ENCODE peak calls at places on chromosomes 7 and 10, in ten cellular contexts. One of them, this sample, is unnamed.

GRCh38 chr10:33337335-33337854 is 2.9 kb upstream of the NRP1 start:
- DNase-seq in ELR: peak
- DNase-seq in NCI-H1930: no peak
- DNase-seq in occipital lobe: no peak
- DNase-seq in putamen: no peak
- DNase-seq in central memory CD4-positive, alpha-beta T cell: no peak
- DNase-seq in activated CD8-positive, alpha-beta memory T cell treated with anti-CD3 and anti-CD28 coated beads for 4 hours: no peak
- DNase-seq in AG09319: no peak
- DNase-seq in NCI-H1694: peak
- DNase-seq in NCI-H1092: no peak
- DNase-seq in this sample: no peak

GRCh38 chr7:100342761-100343160 is 15.2 kb upstream of the PILRB start:
- DNase-seq in NCI-H1930: no peak
- DNase-seq in activated CD8-positive, alpha-beta memory T cell treated with anti-CD3 and anti-CD28 coated beads for 4 hours: no peak
- DNase-seq in NCI-H1694: no peak
- DNase-seq in central memory CD4-positive, alpha-beta T cell: no peak
- DNase-seq in NCI-H1092: no peak
- DNase-seq in ELR: no peak
- DNase-seq in AG09319: no peak
- DNase-seq in occipital lobe: no peak
- DNase-seq in putamen: no peak
- DNase-seq in this sample: no peak

GRCh38 chr7:4343272-4344000 is 338.7 kb upstream of the FOXK1 start:
- DNase-seq in ELR: no peak
- DNase-seq in occipital lobe: no peak
- DNase-seq in putamen: no peak
- DNase-seq in NCI-H1694: no peak
- DNase-seq in AG09319: no peak
- DNase-seq in NCI-H1930: no peak
- DNase-seq in activated CD8-positive, alpha-beta memory T cell treated with anti-CD3 and anti-CD28 coated beads for 4 hours: no peak
- DNase-seq in NCI-H1092: no peak
- DNase-seq in central memory CD4-positive, alpha-beta T cell: no peak
- DNase-seq in this sample: no peak

GRCh38 chr10:112919721-112920120 is 30.3 kb upstream of the TCF7L2 start:
- DNase-seq in NCI-H1092: no peak
- DNase-seq in central memory CD4-positive, alpha-beta T cell: no peak
- DNase-seq in putamen: no peak
- DNase-seq in NCI-H1694: no peak
- DNase-seq in occipital lobe: no peak
- DNase-seq in NCI-H1930: no peak
- DNase-seq in ELR: peak
- DNase-seq in AG09319: peak
- DNase-seq in activated CD8-positive, alpha-beta memory T cell treated with anti-CD3 and anti-CD28 coated beads for 4 hours: no peak
- DNase-seq in this sample: no peak

GRCh38 chr7:155918720-155919399 is 106.6 kb upstream of the SHH start:
- DNase-seq in NCI-H1092: no peak
- DNase-seq in putamen: no peak
- DNase-seq in AG09319: no peak
- DNase-seq in central memory CD4-positive, alpha-beta T cell: no peak
- DNase-seq in NCI-H1930: no peak
- DNase-seq in activated CD8-positive, alpha-beta memory T cell treated with anti-CD3 and anti-CD28 coated beads for 4 hours: no peak
- DNase-seq in NCI-H1694: no peak
- DNase-seq in ELR: peak
- DNase-seq in occipital lobe: no peak
- DNase-seq in this sample: no peak

GRCh38 chr7:101558742-101559325 is 70.3 kb downstream of the MYL10 start:
- DNase-seq in putamen: no peak
- DNase-seq in activated CD8-positive, alpha-beta memory T cell treated with anti-CD3 and anti-CD28 coated beads for 4 hours: no peak
- DNase-seq in NCI-H1930: no peak
- DNase-seq in NCI-H1092: no peak
- DNase-seq in NCI-H1694: no peak
- DNase-seq in occipital lobe: no peak
- DNase-seq in AG09319: no peak
- DNase-seq in ELR: no peak
- DNase-seq in central memory CD4-positive, alpha-beta T cell: no peak
- DNase-seq in this sample: no peak

GRCh38 chr10:133225707-133226191 is 4.3 kb upstream of the UTF1 start:
- DNase-seq in putamen: peak
- DNase-seq in NCI-H1694: no peak
- DNase-seq in NCI-H1092: no peak
- DNase-seq in AG09319: no peak
- DNase-seq in central memory CD4-positive, alpha-beta T cell: no peak
- DNase-seq in ELR: no peak
- DNase-seq in occipital lobe: no peak
- DNase-seq in NCI-H1930: no peak
- DNase-seq in activated CD8-positive, alpha-beta memory T cell treated with anti-CD3 and anti-CD28 coated beads for 4 hours: no peak
- DNase-seq in this sample: no peak

GRCh38 chr10:132390455-132391371 is 6.3 kb upstream of the PWWP2B start:
- DNase-seq in putamen: no peak
- DNase-seq in ELR: no peak
- DNase-seq in AG09319: no peak
- DNase-seq in NCI-H1694: no peak
- DNase-seq in occipital lobe: no peak
- DNase-seq in activated CD8-positive, alpha-beta memory T cell treated with anti-CD3 and anti-CD28 coated beads for 4 hours: no peak
- DNase-seq in NCI-H1092: no peak
- DNase-seq in NCI-H1930: no peak
- DNase-seq in central memory CD4-positive, alpha-beta T cell: no peak
- DNase-seq in this sample: no peak

GRCh38 chr7:37824987-37825509 is 23.3 kb upstream of the NME8 start:
- DNase-seq in occipital lobe: no peak
- DNase-seq in central memory CD4-positive, alpha-beta T cell: no peak
- DNase-seq in NCI-H1930: no peak
- DNase-seq in NCI-H1694: no peak
- DNase-seq in AG09319: no peak
- DNase-seq in NCI-H1092: no peak
- DNase-seq in activated CD8-positive, alpha-beta memory T cell treated with anti-CD3 and anti-CD28 coated beads for 4 hours: no peak
- DNase-seq in putamen: no peak
- DNase-seq in ELR: no peak
- DNase-seq in this sample: no peak

GRCh38 chr10:35017608-35018007 is 72.5 kb downstream of the CUL2 start:
- DNase-seq in NCI-H1694: no peak
- DNase-seq in activated CD8-positive, alpha-beta memory T cell treated with anti-CD3 and anti-CD28 coated beads for 4 hours: no peak
- DNase-seq in putamen: no peak
- DNase-seq in NCI-H1930: no peak
- DNase-seq in AG09319: no peak
- DNase-seq in occipital lobe: no peak
- DNase-seq in central memory CD4-positive, alpha-beta T cell: no peak
- DNase-seq in NCI-H1092: no peak
- DNase-seq in ELR: no peak
- DNase-seq in this sample: no peak

GRCh38 chr7:23273141-23273599 is 26.0 kb upstream of the MALSU1 start:
- DNase-seq in occipital lobe: peak
- DNase-seq in ELR: peak
- DNase-seq in activated CD8-positive, alpha-beta memory T cell treated with anti-CD3 and anti-CD28 coated beads for 4 hours: peak
- DNase-seq in central memory CD4-positive, alpha-beta T cell: peak
- DNase-seq in putamen: no peak
- DNase-seq in AG09319: peak
- DNase-seq in NCI-H1694: peak
- DNase-seq in NCI-H1930: peak
- DNase-seq in NCI-H1092: peak
- DNase-seq in this sample: no peak

GRCh38 chr7:117010375-117011133 is 57.3 kb downstream of the ST7 start:
- DNase-seq in AG09319: no peak
- DNase-seq in NCI-H1694: no peak
- DNase-seq in NCI-H1930: no peak
- DNase-seq in putamen: no peak
- DNase-seq in ELR: peak
- DNase-seq in occipital lobe: no peak
- DNase-seq in central memory CD4-positive, alpha-beta T cell: no peak
- DNase-seq in activated CD8-positive, alpha-beta memory T cell treated with anti-CD3 and anti-CD28 coated beads for 4 hours: no peak
- DNase-seq in NCI-H1092: no peak
- DNase-seq in this sample: no peak

GRCh38 chr10:118504044-118504944 is 91.2 kb downstream of the PRLHR start:
- DNase-seq in ELR: peak
- DNase-seq in NCI-H1930: no peak
- DNase-seq in NCI-H1694: no peak
- DNase-seq in occipital lobe: no peak
- DNase-seq in putamen: no peak
- DNase-seq in central memory CD4-positive, alpha-beta T cell: no peak
- DNase-seq in NCI-H1092: no peak
- DNase-seq in activated CD8-positive, alpha-beta memory T cell treated with anti-CD3 and anti-CD28 coated beads for 4 hours: no peak
- DNase-seq in AG09319: peak
- DNase-seq in this sample: no peak

GRCh38 chr7:78588393-78588792 is 789.8 kb downstream of the PHTF2 start:
- DNase-seq in putamen: no peak
- DNase-seq in ELR: no peak
- DNase-seq in central memory CD4-positive, alpha-beta T cell: no peak
- DNase-seq in AG09319: no peak
- DNase-seq in occipital lobe: no peak
- DNase-seq in activated CD8-positive, alpha-beta memory T cell treated with anti-CD3 and anti-CD28 coated beads for 4 hours: no peak
- DNase-seq in NCI-H1930: no peak
- DNase-seq in NCI-H1092: no peak
- DNase-seq in NCI-H1694: no peak
- DNase-seq in this sample: no peak

GRCh38 chr7:94375167-94375566 is 19.5 kb upstream of the COL1A2 start:
- DNase-seq in putamen: no peak
- DNase-seq in AG09319: peak
- DNase-seq in NCI-H1092: no peak
- DNase-seq in NCI-H1694: no peak
- DNase-seq in central memory CD4-positive, alpha-beta T cell: no peak
- DNase-seq in NCI-H1930: no peak
- DNase-seq in activated CD8-positive, alpha-beta memory T cell treated with anti-CD3 and anti-CD28 coated beads for 4 hours: no peak
- DNase-seq in occipital lobe: no peak
- DNase-seq in ELR: peak
- DNase-seq in this sample: no peak

GRCh38 chr10:46222364-46222935 is 64.3 kb upstream of the ANTXRL start:
- DNase-seq in NCI-H1930: no peak
- DNase-seq in occipital lobe: no peak
- DNase-seq in AG09319: no peak
- DNase-seq in activated CD8-positive, alpha-beta memory T cell treated with anti-CD3 and anti-CD28 coated beads for 4 hours: no peak
- DNase-seq in NCI-H1694: no peak
- DNase-seq in NCI-H1092: no peak
- DNase-seq in ELR: peak
- DNase-seq in central memory CD4-positive, alpha-beta T cell: no peak
- DNase-seq in putamen: no peak
- DNase-seq in this sample: no peak

GRCh38 chr10:109029870-109030269 is 893.4 kb downstream of the XPNPEP1 start:
- DNase-seq in ELR: no peak
- DNase-seq in NCI-H1930: no peak
- DNase-seq in occipital lobe: no peak
- DNase-seq in NCI-H1092: no peak
- DNase-seq in putamen: no peak
- DNase-seq in AG09319: no peak
- DNase-seq in activated CD8-positive, alpha-beta memory T cell treated with anti-CD3 and anti-CD28 coated beads for 4 hours: no peak
- DNase-seq in central memory CD4-positive, alpha-beta T cell: no peak
- DNase-seq in NCI-H1694: no peak
- DNase-seq in this sample: no peak

GRCh38 chr7:139709460-139709859 is 68.3 kb downstream of the HIPK2 start:
- DNase-seq in central memory CD4-positive, alpha-beta T cell: no peak
- DNase-seq in NCI-H1092: no peak
- DNase-seq in occipital lobe: no peak
- DNase-seq in putamen: no peak
- DNase-seq in NCI-H1694: no peak
- DNase-seq in activated CD8-positive, alpha-beta memory T cell treated with anti-CD3 and anti-CD28 coated beads for 4 hours: no peak
- DNase-seq in NCI-H1930: no peak
- DNase-seq in ELR: peak
- DNase-seq in AG09319: peak
- DNase-seq in this sample: no peak

GRCh38 chr7:132242192-132242812 is 334.0 kb downstream of the PLXNA4 start:
- DNase-seq in AG09319: no peak
- DNase-seq in occipital lobe: no peak
- DNase-seq in ELR: no peak
- DNase-seq in NCI-H1694: no peak
- DNase-seq in NCI-H1092: peak
- DNase-seq in putamen: no peak
- DNase-seq in activated CD8-positive, alpha-beta memory T cell treated with anti-CD3 and anti-CD28 coated beads for 4 hours: no peak
- DNase-seq in NCI-H1930: no peak
- DNase-seq in central memory CD4-positive, alpha-beta T cell: no peak
- DNase-seq in this sample: no peak

GRCh38 chr7:69244691-69245090 is 353.6 kb upstream of the AUTS2 start:
- DNase-seq in ELR: no peak
- DNase-seq in occipital lobe: no peak
- DNase-seq in NCI-H1694: no peak
- DNase-seq in NCI-H1092: no peak
- DNase-seq in central memory CD4-positive, alpha-beta T cell: no peak
- DNase-seq in AG09319: no peak
- DNase-seq in activated CD8-positive, alpha-beta memory T cell treated with anti-CD3 and anti-CD28 coated beads for 4 hours: no peak
- DNase-seq in NCI-H1930: no peak
- DNase-seq in putamen: no peak
- DNase-seq in this sample: no peak

GRCh38 chr10:133207041-133207600 is 22.9 kb upstream of the UTF1 start:
- DNase-seq in putamen: no peak
- DNase-seq in NCI-H1092: no peak
- DNase-seq in NCI-H1694: no peak
- DNase-seq in AG09319: no peak
- DNase-seq in ELR: no peak
- DNase-seq in NCI-H1930: no peak
- DNase-seq in central memory CD4-positive, alpha-beta T cell: no peak
- DNase-seq in occipital lobe: no peak
- DNase-seq in activated CD8-positive, alpha-beta memory T cell treated with anti-CD3 and anti-CD28 coated beads for 4 hours: no peak
- DNase-seq in this sample: no peak

GRCh38 chr10:61136151-61136550 is 192.2 kb upstream of the RHOBTB1 start:
- DNase-seq in putamen: no peak
- DNase-seq in AG09319: no peak
- DNase-seq in NCI-H1930: no peak
- DNase-seq in central memory CD4-positive, alpha-beta T cell: no peak
- DNase-seq in ELR: peak
- DNase-seq in activated CD8-positive, alpha-beta memory T cell treated with anti-CD3 and anti-CD28 coated beads for 4 hours: no peak
- DNase-seq in NCI-H1092: no peak
- DNase-seq in occipital lobe: no peak
- DNase-seq in NCI-H1694: no peak
- DNase-seq in this sample: no peak

GRCh38 chr7:31991846-31992245 is 78.4 kb downstream of the PDE1C start:
- DNase-seq in ELR: peak
- DNase-seq in putamen: no peak
- DNase-seq in NCI-H1694: no peak
- DNase-seq in occipital lobe: no peak
- DNase-seq in activated CD8-positive, alpha-beta memory T cell treated with anti-CD3 and anti-CD28 coated beads for 4 hours: no peak
- DNase-seq in AG09319: no peak
- DNase-seq in NCI-H1930: no peak
- DNase-seq in central memory CD4-positive, alpha-beta T cell: no peak
- DNase-seq in NCI-H1092: no peak
- DNase-seq in this sample: no peak

GRCh38 chr10:62811159-62811875 is 4.8 kb downstream of the EGR2 start:
- DNase-seq in AG09319: no peak
- DNase-seq in occipital lobe: no peak
- DNase-seq in ELR: no peak
- DNase-seq in putamen: no peak
- DNase-seq in NCI-H1092: no peak
- DNase-seq in central memory CD4-positive, alpha-beta T cell: no peak
- DNase-seq in activated CD8-positive, alpha-beta memory T cell treated with anti-CD3 and anti-CD28 coated beads for 4 hours: peak
- DNase-seq in NCI-H1694: no peak
- DNase-seq in NCI-H1930: no peak
- DNase-seq in this sample: no peak

GRCh38 chr7:117567781-117568180 is 88.0 kb downstream of the CFTR start:
- DNase-seq in occipital lobe: no peak
- DNase-seq in putamen: no peak
- DNase-seq in NCI-H1930: no peak
- DNase-seq in central memory CD4-positive, alpha-beta T cell: no peak
- DNase-seq in NCI-H1092: no peak
- DNase-seq in ELR: no peak
- DNase-seq in activated CD8-positive, alpha-beta memory T cell treated with anti-CD3 and anti-CD28 coated beads for 4 hours: no peak
- DNase-seq in NCI-H1694: no peak
- DNase-seq in AG09319: no peak
- DNase-seq in this sample: no peak

GRCh38 chr7:132532237-132532734 is 44.0 kb downstream of the PLXNA4 start:
- DNase-seq in NCI-H1092: no peak
- DNase-seq in putamen: no peak
- DNase-seq in central memory CD4-positive, alpha-beta T cell: no peak
- DNase-seq in activated CD8-positive, alpha-beta memory T cell treated with anti-CD3 and anti-CD28 coated beads for 4 hours: no peak
- DNase-seq in occipital lobe: no peak
- DNase-seq in AG09319: no peak
- DNase-seq in NCI-H1694: no peak
- DNase-seq in NCI-H1930: no peak
- DNase-seq in ELR: no peak
- DNase-seq in this sample: no peak

GRCh38 chr10:58431903-58432302 is 46.7 kb downstream of the TFAM start:
- DNase-seq in central memory CD4-positive, alpha-beta T cell: no peak
- DNase-seq in NCI-H1694: no peak
- DNase-seq in NCI-H1930: no peak
- DNase-seq in AG09319: no peak
- DNase-seq in occipital lobe: no peak
- DNase-seq in NCI-H1092: no peak
- DNase-seq in activated CD8-positive, alpha-beta memory T cell treated with anti-CD3 and anti-CD28 coated beads for 4 hours: no peak
- DNase-seq in putamen: no peak
- DNase-seq in ELR: no peak
- DNase-seq in this sample: no peak

GRCh38 chr10:97494863-97495506 is 3.2 kb downstream of the MMS19 start:
- DNase-seq in putamen: no peak
- DNase-seq in AG09319: no peak
- DNase-seq in NCI-H1930: no peak
- DNase-seq in central memory CD4-positive, alpha-beta T cell: peak
- DNase-seq in occipital lobe: no peak
- DNase-seq in NCI-H1694: no peak
- DNase-seq in activated CD8-positive, alpha-beta memory T cell treated with anti-CD3 and anti-CD28 coated beads for 4 hours: no peak
- DNase-seq in NCI-H1092: no peak
- DNase-seq in ELR: no peak
- DNase-seq in this sample: no peak

This sample was measured in nucleus accumbens.